ENCODE peak calls at places on chromosome 13, in eight cellular contexts. One of them, this sample, is unnamed.
A peak's percentile ranks its signal among the peaks of the same experiment; 100 is the strongest.

GRCh38 chr13:24215007-24215633 is 54.6 kb downstream of the SPATA13 start:
- DNase-seq in AG04450: no peak
- DNase-seq in aorta: no peak
- DNase-seq in mesenchymal stem cell: no peak
- DNase-seq in cardiac muscle cell: no peak
- DNase-seq in spleen: no peak
- DNase-seq in iPS DF 6.9: no peak
- DNase-seq in NT2/D1: no peak
- DNase-seq in this sample: no peak

GRCh38 chr13:23674795-23675640 is 104.8 kb downstream of the TNFRSF19 start:
- DNase-seq in AG04450: peak; percentile 92
- DNase-seq in aorta: no peak
- DNase-seq in mesenchymal stem cell: peak; percentile 43
- DNase-seq in cardiac muscle cell: peak; percentile 60
- DNase-seq in spleen: no peak
- DNase-seq in iPS DF 6.9: no peak
- DNase-seq in NT2/D1: no peak
- DNase-seq in this sample: no peak

GRCh38 chr13:70108276-70108845 is at the start of gene KLHL1:
- DNase-seq in AG04450: no peak
- DNase-seq in aorta: no peak
- DNase-seq in mesenchymal stem cell: no peak
- DNase-seq in cardiac muscle cell: no peak
- DNase-seq in spleen: no peak
- DNase-seq in iPS DF 6.9: no peak
- DNase-seq in NT2/D1: no peak
- DNase-seq in this sample: no peak

GRCh38 chr13:108993346-108993745 is 363.9 kb downstream of the MYO16 start:
- DNase-seq in AG04450: no peak
- DNase-seq in aorta: no peak
- DNase-seq in mesenchymal stem cell: peak; percentile 47
- DNase-seq in cardiac muscle cell: peak; percentile 3
- DNase-seq in spleen: no peak
- DNase-seq in iPS DF 6.9: no peak
- DNase-seq in NT2/D1: no peak
- DNase-seq in this sample: no peak

GRCh38 chr13:39530996-39531395 is 72.0 kb downstream of the LHFPL6 start:
- DNase-seq in AG04450: no peak
- DNase-seq in aorta: no peak
- DNase-seq in mesenchymal stem cell: no peak
- DNase-seq in cardiac muscle cell: peak; percentile 14
- DNase-seq in spleen: no peak
- DNase-seq in iPS DF 6.9: no peak
- DNase-seq in NT2/D1: no peak
- DNase-seq in this sample: no peak

GRCh38 chr13:107192289-107192688 is 624.4 kb upstream of the ARGLU1 start:
- DNase-seq in AG04450: no peak
- DNase-seq in aorta: no peak
- DNase-seq in mesenchymal stem cell: peak; percentile 67
- DNase-seq in cardiac muscle cell: no peak
- DNase-seq in spleen: no peak
- DNase-seq in iPS DF 6.9: no peak
- DNase-seq in NT2/D1: no peak
- DNase-seq in this sample: no peak

GRCh38 chr13:42681394-42681793 is 100.0 kb upstream of the FAM216B start:
- DNase-seq in AG04450: no peak
- DNase-seq in aorta: no peak
- DNase-seq in mesenchymal stem cell: no peak
- DNase-seq in cardiac muscle cell: no peak
- DNase-seq in spleen: no peak
- DNase-seq in iPS DF 6.9: no peak
- DNase-seq in NT2/D1: no peak
- DNase-seq in this sample: no peak

GRCh38 chr13:59754411-59754810 is 409.3 kb downstream of the DIAPH3 start:
- DNase-seq in AG04450: no peak
- DNase-seq in aorta: no peak
- DNase-seq in mesenchymal stem cell: no peak
- DNase-seq in cardiac muscle cell: no peak
- DNase-seq in spleen: no peak
- DNase-seq in iPS DF 6.9: no peak
- DNase-seq in NT2/D1: no peak
- DNase-seq in this sample: no peak

GRCh38 chr13:67416047-67416925 is 186.2 kb upstream of the PCDH9 start:
- DNase-seq in AG04450: peak; percentile 2
- DNase-seq in aorta: no peak
- DNase-seq in mesenchymal stem cell: peak; percentile 38
- DNase-seq in cardiac muscle cell: peak; percentile 64
- DNase-seq in spleen: no peak
- DNase-seq in iPS DF 6.9: peak; percentile 54
- DNase-seq in NT2/D1: peak; percentile 28
- DNase-seq in this sample: no peak

GRCh38 chr13:73268306-73268705 is 209.5 kb downstream of the KLF5 start:
- DNase-seq in AG04450: no peak
- DNase-seq in aorta: no peak
- DNase-seq in mesenchymal stem cell: peak; percentile 57
- DNase-seq in cardiac muscle cell: peak; percentile 38
- DNase-seq in spleen: no peak
- DNase-seq in iPS DF 6.9: no peak
- DNase-seq in NT2/D1: no peak
- DNase-seq in this sample: no peak

GRCh38 chr13:73273737-73274136 is 214.9 kb downstream of the KLF5 start:
- DNase-seq in AG04450: peak; percentile 78
- DNase-seq in aorta: no peak
- DNase-seq in mesenchymal stem cell: peak; percentile 59
- DNase-seq in cardiac muscle cell: peak; percentile 57
- DNase-seq in spleen: no peak
- DNase-seq in iPS DF 6.9: no peak
- DNase-seq in NT2/D1: no peak
- DNase-seq in this sample: no peak

GRCh38 chr13:70310720-70311119 is 202.5 kb upstream of the KLHL1 start:
- DNase-seq in AG04450: no peak
- DNase-seq in aorta: no peak
- DNase-seq in mesenchymal stem cell: peak; percentile 76
- DNase-seq in cardiac muscle cell: no peak
- DNase-seq in spleen: no peak
- DNase-seq in iPS DF 6.9: no peak
- DNase-seq in NT2/D1: peak; percentile 15
- DNase-seq in this sample: peak; percentile 34

GRCh38 chr13:29187584-29187983 is 367.4 kb downstream of the MTUS2 start:
- DNase-seq in AG04450: no peak
- DNase-seq in aorta: no peak
- DNase-seq in mesenchymal stem cell: no peak
- DNase-seq in cardiac muscle cell: no peak
- DNase-seq in spleen: no peak
- DNase-seq in iPS DF 6.9: no peak
- DNase-seq in NT2/D1: no peak
- DNase-seq in this sample: no peak
- H3K9me3 ChIP-seq in AG04450: peaks cover 25% of the 10 kb centered on the region
- H3K9me3 ChIP-seq in aorta: no peaks in the 10 kb centered on the region
- H3K9me3 ChIP-seq in mesenchymal stem cell: peaks cover 31% of the 10 kb centered on the region
- H3K9me3 ChIP-seq in cardiac muscle cell: no peaks in the 10 kb centered on the region
- H3K9me3 ChIP-seq in spleen: peaks cover 37% of the 10 kb centered on the region
- H3K9me3 ChIP-seq in iPS DF 6.9: peaks cover 20% of the 10 kb centered on the region
- H3K9me3 ChIP-seq in NT2/D1: peaks cover 4% of the 10 kb centered on the region
- H3K9me3 ChIP-seq in this sample: peaks cover 2% of the 10 kb centered on the region

GRCh38 chr13:63012016-63012415 is 1596.4 kb upstream of the PCDH20 start:
- DNase-seq in AG04450: no peak
- DNase-seq in aorta: no peak
- DNase-seq in mesenchymal stem cell: no peak
- DNase-seq in cardiac muscle cell: no peak
- DNase-seq in spleen: no peak
- DNase-seq in iPS DF 6.9: no peak
- DNase-seq in NT2/D1: no peak
- DNase-seq in this sample: no peak
- H3K9me3 ChIP-seq in AG04450: peaks cover 7% of the 10 kb centered on the region
- H3K9me3 ChIP-seq in aorta: peaks cover 4% of the 10 kb centered on the region
- H3K9me3 ChIP-seq in mesenchymal stem cell: peaks cover 53% of the 10 kb centered on the region
- H3K9me3 ChIP-seq in cardiac muscle cell: no peaks in the 10 kb centered on the region
- H3K9me3 ChIP-seq in spleen: peaks cover 56% of the 10 kb centered on the region
- H3K9me3 ChIP-seq in iPS DF 6.9: peaks cover 5% of the 10 kb centered on the region
- H3K9me3 ChIP-seq in NT2/D1: peaks cover 10% of the 10 kb centered on the region
- H3K9me3 ChIP-seq in this sample: peaks cover 2% of the 10 kb centered on the region

GRCh38 chr13:111947026-111947810 is 119.7 kb upstream of the SOX1 start:
- DNase-seq in AG04450: no peak
- DNase-seq in aorta: no peak
- DNase-seq in mesenchymal stem cell: no peak
- DNase-seq in cardiac muscle cell: no peak
- DNase-seq in spleen: peak; percentile 41
- DNase-seq in iPS DF 6.9: no peak
- DNase-seq in NT2/D1: no peak
- DNase-seq in this sample: no peak

GRCh38 chr13:111948811-111949210 is 118.1 kb upstream of the SOX1 start:
- DNase-seq in AG04450: no peak
- DNase-seq in aorta: no peak
- DNase-seq in mesenchymal stem cell: no peak
- DNase-seq in cardiac muscle cell: no peak
- DNase-seq in spleen: no peak
- DNase-seq in iPS DF 6.9: no peak
- DNase-seq in NT2/D1: no peak
- DNase-seq in this sample: no peak

GRCh38 chr13:111948281-111948680 is 118.7 kb upstream of the SOX1 start:
- DNase-seq in AG04450: no peak
- DNase-seq in aorta: no peak
- DNase-seq in mesenchymal stem cell: no peak
- DNase-seq in cardiac muscle cell: no peak
- DNase-seq in spleen: peak; percentile 30
- DNase-seq in iPS DF 6.9: no peak
- DNase-seq in NT2/D1: no peak
- DNase-seq in this sample: no peak

GRCh38 chr13:111949311-111949710 is 117.6 kb upstream of the SOX1 start:
- DNase-seq in AG04450: no peak
- DNase-seq in aorta: no peak
- DNase-seq in mesenchymal stem cell: no peak
- DNase-seq in cardiac muscle cell: no peak
- DNase-seq in spleen: no peak
- DNase-seq in iPS DF 6.9: no peak
- DNase-seq in NT2/D1: no peak
- DNase-seq in this sample: no peak

DNA sequence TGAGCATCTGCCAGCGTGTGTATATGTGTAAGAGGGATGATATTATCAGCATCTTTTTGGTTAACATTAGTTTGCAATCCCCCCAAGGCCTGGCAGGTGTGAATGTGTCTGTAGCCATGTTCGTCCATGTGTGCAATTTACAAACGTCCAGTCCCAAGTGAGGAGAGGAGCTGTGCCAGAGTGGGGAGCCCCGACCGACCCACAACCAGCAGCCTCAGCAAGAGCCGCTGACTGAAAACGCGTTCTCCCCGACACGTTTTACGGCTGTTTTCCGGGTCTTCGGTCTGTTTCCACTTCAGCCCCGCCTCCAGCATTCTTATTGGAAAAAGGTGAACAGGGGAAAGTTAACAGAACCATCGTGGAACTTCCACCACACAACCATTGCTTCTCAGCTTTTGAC is 119.1 kb upstream of the SOX1 start:
- DNase-seq in AG04450: no peak
- DNase-seq in aorta: no peak
- DNase-seq in mesenchymal stem cell: no peak
- DNase-seq in cardiac muscle cell: no peak
- DNase-seq in spleen: peak; percentile 68
- DNase-seq in iPS DF 6.9: no peak
- DNase-seq in NT2/D1: no peak
- DNase-seq in this sample: no peak
- H3K9me3 ChIP-seq in AG04450: peaks cover 90% of the 10 kb centered on the region
- H3K9me3 ChIP-seq in aorta: peaks cover 7% of the 10 kb centered on the region
- H3K9me3 ChIP-seq in mesenchymal stem cell: peaks cover 23% of the 10 kb centered on the region
- H3K9me3 ChIP-seq in cardiac muscle cell: no peaks in the 10 kb centered on the region
- H3K9me3 ChIP-seq in spleen: peaks cover 21% of the 10 kb centered on the region
- H3K9me3 ChIP-seq in iPS DF 6.9: no peaks in the 10 kb centered on the region
- H3K9me3 ChIP-seq in NT2/D1: peaks cover 7% of the 10 kb centered on the region
- H3K9me3 ChIP-seq in this sample: peaks cover 6% of the 10 kb centered on the region

GRCh38 chr13:54913668-54914067 is 1885.1 kb downstream of the OLFM4 start:
- DNase-seq in AG04450: no peak
- DNase-seq in aorta: no peak
- DNase-seq in mesenchymal stem cell: no peak
- DNase-seq in cardiac muscle cell: no peak
- DNase-seq in spleen: no peak
- DNase-seq in iPS DF 6.9: no peak
- DNase-seq in NT2/D1: no peak
- DNase-seq in this sample: no peak

GRCh38 chr13:54912367-54912766 is 1883.8 kb downstream of the OLFM4 start:
- DNase-seq in AG04450: no peak
- DNase-seq in aorta: no peak
- DNase-seq in mesenchymal stem cell: no peak
- DNase-seq in cardiac muscle cell: no peak
- DNase-seq in spleen: no peak
- DNase-seq in iPS DF 6.9: no peak
- DNase-seq in NT2/D1: no peak
- DNase-seq in this sample: no peak
- H3K9me3 ChIP-seq in AG04450: peaks cover 20% of the 10 kb centered on the region
- H3K9me3 ChIP-seq in aorta: no peaks in the 10 kb centered on the region
- H3K9me3 ChIP-seq in mesenchymal stem cell: peaks cover 37% of the 10 kb centered on the region
- H3K9me3 ChIP-seq in cardiac muscle cell: no peaks in the 10 kb centered on the region
- H3K9me3 ChIP-seq in spleen: peaks cover 13% of the 10 kb centered on the region
- H3K9me3 ChIP-seq in iPS DF 6.9: no peaks in the 10 kb centered on the region
- H3K9me3 ChIP-seq in NT2/D1: no peaks in the 10 kb centered on the region
- H3K9me3 ChIP-seq in this sample: peaks cover 3% of the 10 kb centered on the region

DNA sequence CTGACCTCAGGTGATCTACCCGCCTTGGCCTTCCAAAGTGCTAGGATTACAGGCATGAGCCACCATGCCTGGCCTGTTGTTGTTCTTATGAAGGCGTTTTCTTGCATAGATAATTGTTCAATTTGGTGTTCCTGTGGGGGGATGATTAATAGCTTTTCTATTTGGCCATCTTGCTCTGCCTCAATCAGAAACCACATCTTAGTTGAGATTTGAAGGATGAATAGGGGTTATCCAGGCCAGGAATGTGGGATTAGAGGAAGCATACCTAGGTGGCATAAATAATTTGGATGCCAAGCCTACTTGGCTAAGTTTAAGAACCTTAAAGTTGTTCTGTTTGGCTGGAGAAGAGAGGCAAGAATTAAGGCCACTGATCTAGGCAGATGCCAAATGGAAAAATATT is 44.4 kb downstream of the CCNA1 start:
- DNase-seq in AG04450: no peak
- DNase-seq in aorta: no peak
- DNase-seq in mesenchymal stem cell: no peak
- DNase-seq in cardiac muscle cell: no peak
- DNase-seq in spleen: no peak
- DNase-seq in iPS DF 6.9: no peak
- DNase-seq in NT2/D1: no peak
- DNase-seq in this sample: no peak
- H3K9me3 ChIP-seq in AG04450: no peaks in the 10 kb centered on the region
- H3K9me3 ChIP-seq in aorta: peaks cover 9% of the 10 kb centered on the region
- H3K9me3 ChIP-seq in mesenchymal stem cell: peaks cover 19% of the 10 kb centered on the region
- H3K9me3 ChIP-seq in cardiac muscle cell: no peaks in the 10 kb centered on the region
- H3K9me3 ChIP-seq in spleen: peaks cover 17% of the 10 kb centered on the region
- H3K9me3 ChIP-seq in iPS DF 6.9: no peaks in the 10 kb centered on the region
- H3K9me3 ChIP-seq in NT2/D1: peaks cover 18% of the 10 kb centered on the region
- H3K9me3 ChIP-seq in this sample: no peaks in the 10 kb centered on the region

DNA sequence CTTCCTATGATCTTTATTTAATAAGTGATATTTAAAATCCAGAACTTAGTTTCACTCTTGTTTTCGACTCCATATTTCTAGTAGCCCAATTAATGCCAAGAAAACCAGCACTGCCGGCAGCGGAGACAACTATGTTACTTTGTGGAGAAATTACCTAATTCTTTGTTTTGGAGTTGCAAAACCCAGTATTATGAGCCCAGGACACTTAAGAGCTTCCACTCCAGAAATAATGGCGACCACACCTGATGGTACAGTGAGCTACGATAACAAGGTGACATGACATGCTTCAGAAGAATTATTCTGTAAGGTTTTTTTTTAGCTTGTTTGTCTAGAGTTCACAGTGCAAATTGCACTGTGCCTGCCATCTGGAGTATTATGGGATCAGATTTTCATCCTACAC is 136.4 kb downstream of the ZAR1L start:
- DNase-seq in AG04450: no peak
- DNase-seq in aorta: no peak
- DNase-seq in mesenchymal stem cell: no peak
- DNase-seq in cardiac muscle cell: no peak
- DNase-seq in spleen: no peak
- DNase-seq in iPS DF 6.9: no peak
- DNase-seq in NT2/D1: no peak
- DNase-seq in this sample: no peak
- H3K9me3 ChIP-seq in AG04450: no peaks in the 10 kb centered on the region
- H3K9me3 ChIP-seq in aorta: no peaks in the 10 kb centered on the region
- H3K9me3 ChIP-seq in mesenchymal stem cell: no peaks in the 10 kb centered on the region
- H3K9me3 ChIP-seq in cardiac muscle cell: no peaks in the 10 kb centered on the region
- H3K9me3 ChIP-seq in spleen: no peaks in the 10 kb centered on the region
- H3K9me3 ChIP-seq in iPS DF 6.9: no peaks in the 10 kb centered on the region
- H3K9me3 ChIP-seq in NT2/D1: no peaks in the 10 kb centered on the region
- H3K9me3 ChIP-seq in this sample: no peaks in the 10 kb centered on the region